ENCODE peak calls at places on chromosomes 13 and 19, in five cellular contexts. E, B, Y, N and H are unnamed samples.

GRCh38 chr13:54033323-54033861 is 1004.8 kb downstream of the OLFM4 start:
- DNase-seq in E (no peak), B (no peak), Y (no peak), N (peak; percentile 19), H (no peak)

GRCh38 chr19:23263870-23264590 is 13.8 kb upstream of the ZNF724 start:
- DNase-seq in E (no peak), B (no peak), Y (no peak), N (no peak), H (peak; percentile 1)

GRCh38 chr13:110306960-110307696 is at the start of the genes COL4A1 and COL4A2:
- DNase-seq in E (peak; percentile 80), B (peak; percentile 83), Y (peak; percentile 61), N (peak; percentile 79), H (no peak)

GRCh38 chr13:23510979-23511735 is 59.1 kb upstream of the TNFRSF19 start:
- DNase-seq in E (no peak), B (no peak), Y (no peak), N (peak; percentile 76), H (no peak)

GRCh38 chr19:50669319-50670101 is 20.3 kb downstream of the C19orf81 start:
- DNase-seq in E (no peak), B (no peak), Y (peak; percentile 21), N (no peak), H (no peak)

GRCh38 chr13:97445504-97446187 is 11.7 kb downstream of the RAP2A start:
- DNase-seq in E (no peak), B (no peak), Y (no peak), N (no peak), H (no peak)

GRCh38 chr19:46913852-46914430 is 53.1 kb downstream of the ARHGAP35 start:
- DNase-seq in E (no peak), B (no peak), Y (no peak), N (no peak), H (no peak)

GRCh38 chr13:61151062-61151461 is 264.6 kb downstream of the PCDH20 start:
- DNase-seq in E (no peak), B (no peak), Y (no peak), N (no peak), H (no peak)

GRCh38 chr13:37995052-37995451 is 125.5 kb upstream of the TRPC4 start:
- DNase-seq in E (no peak), B (no peak), Y (no peak), N (peak; percentile 57), H (no peak)

GRCh38 chr13:35712907-35713685 is 236.6 kb upstream of the MAB21L1 start:
- DNase-seq in E (no peak), B (no peak), Y (no peak), N (peak; percentile 62), H (no peak)

GRCh38 chr13:104310861-104311260 is 1244.6 kb upstream of the SLC10A2 start:
- DNase-seq in E (no peak), B (no peak), Y (no peak), N (no peak), H (no peak)

GRCh38 chr13:97976551-97977375 is 23.3 kb downstream of the IPO5 start:
- DNase-seq in E (peak; percentile 47), B (no peak), Y (peak; percentile 16), N (peak; percentile 47), H (peak; percentile 68)

GRCh38 chr19:33736158-33736557 is 60.5 kb upstream of the KCTD15 start:
- DNase-seq in E (no peak), B (no peak), Y (no peak), N (no peak), H (no peak)

GRCh38 chr13:74103196-74103595 is 31.0 kb downstream of the KLF12 start:
- DNase-seq in E (no peak), B (no peak), Y (no peak), N (no peak), H (no peak)

GRCh38 chr19:35720648-35721047 is 2.8 kb downstream of the KMT2B start:
- DNase-seq in E (no peak), B (no peak), Y (no peak), N (no peak), H (no peak)

GRCh38 chr13:36858285-36858684 is 39.3 kb downstream of the RFXAP start:
- DNase-seq in E (no peak), B (no peak), Y (no peak), N (peak; percentile 84), H (no peak)

GRCh38 chr13:44051405-44051804 is 171.7 kb downstream of the LACC1 start:
- DNase-seq in E (no peak), B (no peak), Y (no peak), N (no peak), H (no peak)

GRCh38 chr13:98332691-98333090 is 155.6 kb upstream of the RNF113B start:
- DNase-seq in E (no peak), B (no peak), Y (no peak), N (no peak), H (no peak)

GRCh38 chr19:46624958-46625661 is at the start of gene PTGIR:
- DNase-seq in E (peak; percentile 93), B (peak; percentile 86), Y (peak; percentile 52), N (peak; percentile 58), H (peak; percentile 87)

GRCh38 chr13:73429691-73430090 is 370.9 kb downstream of the KLF5 start:
- DNase-seq in E (no peak), B (no peak), Y (no peak), N (peak; percentile 50), H (no peak)

GRCh38 chr19:37931941-37932655 is 25.1 kb downstream of the SIPA1L3 start:
- DNase-seq in E (peak; percentile 77), B (peak; percentile 33), Y (peak; percentile 89), N (peak; percentile 87), H (peak; percentile 89)

GRCh38 chr19:55096061-55096701 is 20.5 kb downstream of the EPS8L1 start:
- DNase-seq in E (no peak), B (no peak), Y (no peak), N (peak; percentile 59), H (no peak)

GRCh38 chr13:63433546-63434150 is 2018.0 kb upstream of the PCDH20 start:
- DNase-seq in E (no peak), B (no peak), Y (no peak), N (no peak), H (no peak)

GRCh38 chr19:19490247-19490968 is 24.9 kb downstream of the TSSK6 start:
- DNase-seq in E (peak; percentile 85), B (peak; percentile 71), Y (peak; percentile 83), N (peak; percentile 89), H (no peak)

GRCh38 chr13:80189889-80190597 is 150.9 kb downstream of the SPRY2 start:
- DNase-seq in E (no peak), B (no peak), Y (no peak), N (no peak), H (no peak)

GRCh38 chr19:33686687-33687541 is 65.2 kb downstream of the CHST8 start:
- DNase-seq in E (no peak), B (no peak), Y (no peak), N (no peak), H (peak; percentile 35)

GRCh38 chr19:50036905-50037304 is 11.1 kb downstream of the ZNF473 start:
- DNase-seq in E (no peak), B (no peak), Y (no peak), N (no peak), H (no peak)

GRCh38 chr19:39413269-39413902 is 917 bp downstream of the PLEKHG2 start:
- DNase-seq in E (peak; percentile 88), B (peak; percentile 73), Y (peak; percentile 58), N (peak; percentile 63), H (peak; percentile 84)

GRCh38 chr19:2309734-2310362 is 1.9 kb upstream of the LINGO3 start:
- DNase-seq in E (no peak), B (no peak), Y (no peak), N (no peak), H (peak; percentile 49)

GRCh38 chr13:91346848-91347211 is 657 bp upstream of the MIR17HG start:
- DNase-seq in E (no peak), B (no peak), Y (peak; percentile 40), N (peak; percentile 64), H (no peak)

DNA sequence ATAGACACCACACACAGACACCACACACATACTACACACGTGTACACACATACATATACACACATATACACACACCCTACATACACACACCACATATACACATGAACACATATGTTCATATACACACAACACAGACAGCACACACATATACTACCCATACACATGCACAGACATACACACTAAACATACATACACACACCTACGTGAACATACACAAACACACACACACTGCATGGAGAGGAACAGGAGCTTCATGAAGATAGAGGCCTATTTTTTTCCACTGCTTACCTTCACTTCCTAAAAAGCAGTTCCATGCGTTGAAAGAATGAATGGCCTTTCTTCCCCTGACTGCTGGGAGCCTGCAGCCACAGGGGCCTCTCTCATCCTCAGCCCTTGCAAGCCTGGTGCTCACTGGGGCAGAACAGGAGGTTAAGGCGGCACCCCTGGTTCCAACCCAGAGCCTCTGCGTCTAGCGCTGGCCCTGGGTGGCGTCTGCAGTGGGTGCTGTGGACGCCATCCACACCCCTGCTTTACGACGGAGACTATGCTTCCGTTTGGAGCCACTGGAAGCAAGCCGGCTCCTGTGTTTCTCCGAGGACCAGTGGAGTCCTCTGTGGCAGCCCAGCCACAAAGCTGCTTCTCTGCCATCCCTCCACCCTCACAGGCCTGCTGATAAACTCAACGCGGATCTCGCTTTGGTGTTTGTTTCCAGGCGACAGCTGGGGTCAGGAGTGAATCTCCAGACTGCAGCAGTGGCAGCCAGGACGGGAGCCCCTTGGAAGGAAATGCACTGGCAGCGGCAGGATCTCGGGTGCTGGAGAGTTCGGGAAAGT is 1.9 kb upstream of the RASA3 start:
- DNase-seq in E (no peak), B (no peak), Y (no peak), N (no peak), H (no peak)
- H3K27ac ChIP-seq in E (peak overlapping the region; percentile 23), B (no peak overlapping the region), Y (peak overlapping the region; percentile 55), N (no peak overlapping the region), H (no peak overlapping the region)

DNA sequence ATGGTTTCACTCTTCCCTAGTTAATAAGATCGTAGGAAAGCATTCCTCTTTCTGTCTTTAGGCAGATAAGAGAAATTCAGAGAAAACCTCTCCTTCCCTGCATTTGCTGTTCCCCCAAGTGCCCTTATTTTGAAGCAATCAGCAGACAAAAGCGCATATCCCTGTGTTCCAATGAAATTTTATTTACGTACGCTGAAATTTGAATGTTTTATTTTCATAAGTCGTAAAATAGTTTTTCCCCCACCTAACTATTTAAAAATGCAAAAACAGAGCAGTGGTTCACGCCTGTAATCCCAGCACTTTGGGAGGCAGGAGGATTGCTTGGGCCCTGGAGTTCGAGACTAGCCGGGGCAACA is 17.2 kb upstream of the MRI1 start:
- DNase-seq in E (no peak), B (no peak), Y (no peak), N (no peak), H (no peak)
- H3K4me3 ChIP-seq in E (no peak overlapping the region), B (peak overlapping the region; percentile 73), Y (peak overlapping the region; percentile 84), N (no peak overlapping the region), H (peak overlapping the region; percentile 92)

GRCh38 chr19:6236310-6237291 is 43.2 kb downstream of the MLLT1 start:
- DNase-seq in E (peak; percentile 42), B (no peak), Y (peak; percentile 71), N (no peak), H (no peak)
- H3K27ac ChIP-seq in E (no peak overlapping the region), B (peak overlapping the region; percentile 46), Y (no peak overlapping the region), N (no peak overlapping the region), H (peak overlapping the region; percentile 14)

GRCh38 chr13:75217949-75218348 is 264.0 kb downstream of the TBC1D4 start:
- DNase-seq in E (no peak), B (no peak), Y (no peak), N (no peak), H (no peak)

GRCh38 chr13:75222031-75222430 is 259.9 kb downstream of the TBC1D4 start:
- DNase-seq in E (no peak), B (no peak), Y (no peak), N (no peak), H (no peak)

GRCh38 chr13:75223981-75224742 is 257.8 kb downstream of the TBC1D4 start:
- DNase-seq in E (no peak), B (no peak), Y (no peak), N (no peak), H (no peak)

GRCh38 chr13:75220238-75220542 is 261.8 kb downstream of the TBC1D4 start:
- DNase-seq in E (no peak), B (no peak), Y (no peak), N (no peak), H (no peak)

GRCh38 chr13:75219479-75220237 is 262.3 kb downstream of the TBC1D4 start:
- DNase-seq in E (peak; percentile 84), B (peak; percentile 77), Y (peak; percentile 80), N (peak; percentile 68), H (peak; percentile 79)
- H3K4me3 ChIP-seq in E (no peak overlapping the region), B (peak overlapping the region; percentile 56), Y (peak overlapping the region; percentile 19), N (no peak overlapping the region), H (peak overlapping the region; percentile 23)